ENCODE peak calls at places on chromosomes 2 and 18, in nine cellular contexts. C is mesothelial cell of epicardium; T is nucleus accumbens; J is T-helper 1 cell; H is LoVo; F is iPS-NIHi11; A is effector memory CD8-positive, alpha-beta T cell; U is RPMI7951; Z is RPMI8226. O is an unnamed sample.
A peak's percentile ranks its signal among the peaks of the same experiment; 100 is the strongest.

GRCh38 chr2:235719146-235719942 is 225.5 kb downstream of the AGAP1 start:
- DNase-seq in C (no peak), T (no peak), J (no peak), H (no peak), F (no peak), A (no peak), U (peak; percentile 63), Z (no peak), O (no peak)

GRCh38 chr2:12008425-12009061 is 262.1 kb downstream of the LPIN1 start:
- DNase-seq in C (no peak), T (no peak), J (no peak), H (peak; percentile 15), F (no peak), A (no peak), U (peak; percentile 76), Z (no peak), O (no peak)

GRCh38 chr18:6031004-6031403 is 135.7 kb upstream of the TMEM200C start:
- DNase-seq in C (no peak), T (no peak), J (no peak), H (no peak), F (no peak), A (no peak), U (no peak), Z (no peak), O (no peak)

GRCh38 chr2:100786297-100786658 is 33.7 kb upstream of the NPAS2 start:
- DNase-seq in C (no peak), T (no peak), J (no peak), H (peak; percentile 59), F (no peak), A (no peak), U (peak; percentile 95), Z (no peak), O (no peak)

GRCh38 chr2:215900203-215900611 is 113.1 kb downstream of the MREG start:
- DNase-seq in C (no peak), T (no peak), J (no peak), H (no peak), F (no peak), A (no peak), U (peak; percentile 85), Z (no peak), O (no peak)

GRCh38 chr2:18342901-18343300 is 217.6 kb downstream of the RDH14 start:
- DNase-seq in C (no peak), T (no peak), J (no peak), H (no peak), F (no peak), A (no peak), U (no peak), Z (no peak), O (no peak)

GRCh38 chr2:64012115-64012514 is 7.1 kb downstream of the VPS54 start:
- DNase-seq in C (no peak), T (no peak), J (no peak), H (no peak), F (no peak), A (no peak), U (no peak), Z (no peak), O (no peak)

GRCh38 chr2:30652271-30652910 is 154.9 kb downstream of the CAPN13 start:
- DNase-seq in C (no peak), T (no peak), J (no peak), H (no peak), F (peak; percentile 29), A (no peak), U (no peak), Z (no peak), O (no peak)

GRCh38 chr2:40516604-40517003 is 64.7 kb upstream of the SLC8A1 start:
- DNase-seq in C (no peak), T (no peak), J (no peak), H (no peak), F (no peak), A (no peak), U (no peak), Z (no peak), O (no peak)